ENCODE peak calls at places on chromosomes 7 and 10, in six cellular contexts. V, J, O, I, G and R are unnamed samples.

GRCh38 chr10:99854860-99855259 is 72.4 kb downstream of the ABCC2 start:
- DNase-seq in J (no peak), I (peak), O (no peak), G (no peak), V (peak), R (no peak)

GRCh38 chr10:15072358-15072757 is 16.2 kb downstream of the ACBD7 start:
- DNase-seq in I (no peak), V (no peak), G (no peak), O (no peak), J (no peak), R (no peak)

GRCh38 chr7:83347836-83348482 is 185.3 kb upstream of the PCLO start:
- DNase-seq in O (peak), G (no peak), I (peak), J (no peak), V (no peak), R (no peak)

GRCh38 chr7:45088146-45088701 is 545 bp downstream of the NACAD start:
- DNase-seq in V (no peak), O (no peak), I (no peak), J (no peak), G (no peak), R (no peak)

GRCh38 chr10:101708073-101708472 is 13.1 kb upstream of the FBXW4 start:
- DNase-seq in O (no peak), J (no peak), G (no peak), V (no peak), I (no peak), R (no peak)

GRCh38 chr10:67794909-67795460 is 43.0 kb downstream of the DNAJC12 start:
- DNase-seq in G (no peak), V (no peak), O (no peak), J (no peak), I (no peak), R (no peak)

GRCh38 chr7:113122657-113123252 is 4.4 kb upstream of the SMIM30 start:
- DNase-seq in J (no peak), O (no peak), V (no peak), I (no peak), G (no peak), R (no peak)

GRCh38 chr10:114320249-114321116 is 81.4 kb downstream of the VWA2 start:
- DNase-seq in G (no peak), V (no peak), O (no peak), J (no peak), I (peak), R (no peak)

GRCh38 chr7:135342887-135343286 is 109.2 kb downstream of the STRA8 start:
- DNase-seq in G (no peak), J (peak), V (no peak), I (no peak), O (no peak), R (peak)

GRCh38 chr7:21253740-21254687 is 173.9 kb upstream of the SP4 start:
- DNase-seq in V (no peak), J (peak), G (peak), O (no peak), I (peak), R (peak)

GRCh38 chr7:114853189-114853588 is 68.7 kb upstream of the MDFIC start:
- DNase-seq in V (no peak), J (no peak), G (no peak), O (no peak), I (no peak), R (no peak)

GRCh38 chr7:81769891-81770818 is at the start of gene HGF:
- DNase-seq in O (no peak), V (peak), I (peak), G (no peak), J (no peak), R (no peak)

GRCh38 chr7:24318326-24318725 is 34.3 kb downstream of the NPY start:
- DNase-seq in O (no peak), G (no peak), J (no peak), V (no peak), I (peak), R (no peak)

GRCh38 chr7:919924-920341 is 34.5 kb downstream of the ADAP1 start:
- DNase-seq in J (no peak), G (peak), V (peak), O (no peak), I (no peak), R (peak)

GRCh38 chr7:82375713-82376112 is 67.9 kb downstream of the CACNA2D1 start:
- DNase-seq in I (no peak), J (peak), G (no peak), V (no peak), O (no peak), R (no peak)

GRCh38 chr7:51689547-51689946 is 372.9 kb upstream of the COBL start:
- DNase-seq in G (no peak), V (no peak), O (no peak), I (no peak), J (no peak), R (no peak)

GRCh38 chr10:43137971-43138756 is at the start of gene CSGALNACT2:
- DNase-seq in V (peak), I (peak), J (peak), G (peak), O (peak), R (peak)

GRCh38 chr7:122217125-122217524 is 73.1 kb upstream of the AASS start:
- DNase-seq in I (peak), J (no peak), G (no peak), O (no peak), V (no peak), R (no peak)

GRCh38 chr7:87474533-87475358 is 734 bp downstream of the ABCB4 start:
- DNase-seq in V (no peak), J (no peak), I (peak), G (no peak), O (no peak), R (no peak)

GRCh38 chr7:1087462-1087809 is 477 bp upstream of the GPER1 start:
- DNase-seq in J (no peak), I (no peak), V (no peak), O (no peak), G (no peak), R (no peak)

GRCh38 chr10:1213252-1213651 is 157.1 kb downstream of the WDR37 start:
- DNase-seq in G (no peak), J (no peak), O (no peak), I (no peak), V (no peak), R (no peak)